ENCODE peak calls at places on chromosomes 6 and 20, in six cellular contexts. One of them, this sample, is unnamed. For H3K4me1, the result is how much of the 10 kb centered on the place peaks cover.

GRCh38 chr6:150134280-150134920 is 8.4 kb upstream of the PPP1R14C start:
- DNase-seq in IMR-90: no peak
- DNase-seq in H9: no peak
- DNase-seq in mesenchymal stem cell: no peak
- DNase-seq in H1: no peak
- DNase-seq in trophoblast cell: no peak
- DNase-seq in this sample: no peak

GRCh38 chr6:168162366-168162765 is 83.4 kb upstream of the FRMD1 start:
- DNase-seq in IMR-90: no peak
- DNase-seq in H9: no peak
- DNase-seq in mesenchymal stem cell: no peak
- DNase-seq in H1: no peak
- DNase-seq in trophoblast cell: peak
- DNase-seq in this sample: no peak

GRCh38 chr6:31142356-31142755 is 3.5 kb upstream of the PSORS1C2 start:
- DNase-seq in IMR-90: no peak
- DNase-seq in H9: no peak
- DNase-seq in mesenchymal stem cell: no peak
- DNase-seq in H1: no peak
- DNase-seq in trophoblast cell: no peak
- DNase-seq in this sample: no peak

GRCh38 chr6:35048631-35049083 is 92.5 kb downstream of the TCP11 start:
- DNase-seq in IMR-90: peak
- DNase-seq in H9: peak
- DNase-seq in mesenchymal stem cell: peak
- DNase-seq in H1: no peak
- DNase-seq in trophoblast cell: peak
- DNase-seq in this sample: no peak

GRCh38 chr6:39343461-39343870 is 21.0 kb upstream of the KCNK16 start:
- DNase-seq in IMR-90: no peak
- DNase-seq in H9: peak
- DNase-seq in mesenchymal stem cell: peak
- DNase-seq in H1: no peak
- DNase-seq in trophoblast cell: no peak
- DNase-seq in this sample: no peak

GRCh38 chr6:166957087-166957804 is 896 bp upstream of the RNASET2 start:
- DNase-seq in IMR-90: no peak
- DNase-seq in H9: peak
- DNase-seq in mesenchymal stem cell: peak
- DNase-seq in H1: peak
- DNase-seq in trophoblast cell: no peak
- DNase-seq in this sample: peak

GRCh38 chr6:170291271-170292110 is 613 bp upstream of the DLL1 start:
- DNase-seq in IMR-90: no peak
- DNase-seq in H9: peak
- DNase-seq in mesenchymal stem cell: no peak
- DNase-seq in H1: peak
- DNase-seq in trophoblast cell: peak
- DNase-seq in this sample: peak

GRCh38 chr20:37316116-37316774 is 26.8 kb downstream of the MANBAL start:
- DNase-seq in IMR-90: no peak
- DNase-seq in H9: no peak
- DNase-seq in mesenchymal stem cell: peak
- DNase-seq in H1: no peak
- DNase-seq in trophoblast cell: peak
- DNase-seq in this sample: no peak

GRCh38 chr6:44649365-44650025 is 262.0 kb downstream of the CDC5L start:
- DNase-seq in IMR-90: peak
- DNase-seq in H9: no peak
- DNase-seq in mesenchymal stem cell: no peak
- DNase-seq in H1: no peak
- DNase-seq in trophoblast cell: no peak
- DNase-seq in this sample: no peak

GRCh38 chr6:33577718-33578117 is 2.4 kb downstream of the BAK1 start:
- DNase-seq in IMR-90: no peak
- DNase-seq in H9: no peak
- DNase-seq in mesenchymal stem cell: no peak
- DNase-seq in H1: no peak
- DNase-seq in trophoblast cell: no peak
- DNase-seq in this sample: no peak

GRCh38 chr6:105886066-105886811 is 199.9 kb upstream of the PRDM1 start:
- DNase-seq in IMR-90: no peak
- DNase-seq in H9: no peak
- DNase-seq in mesenchymal stem cell: no peak
- DNase-seq in H1: no peak
- DNase-seq in trophoblast cell: no peak
- DNase-seq in this sample: no peak

GRCh38 chr6:105883966-105884365 is 202.2 kb upstream of the PRDM1 start:
- DNase-seq in IMR-90: no peak
- DNase-seq in H9: no peak
- DNase-seq in mesenchymal stem cell: no peak
- DNase-seq in H1: no peak
- DNase-seq in trophoblast cell: no peak
- DNase-seq in this sample: no peak

GRCh38 chr6:105884426-105884825 is 201.7 kb upstream of the PRDM1 start:
- DNase-seq in IMR-90: no peak
- DNase-seq in H9: no peak
- DNase-seq in mesenchymal stem cell: no peak
- DNase-seq in H1: no peak
- DNase-seq in trophoblast cell: no peak
- DNase-seq in this sample: no peak

GRCh38 chr6:105889902-105890301 is 196.2 kb upstream of the PRDM1 start:
- DNase-seq in IMR-90: no peak
- DNase-seq in H9: no peak
- DNase-seq in mesenchymal stem cell: no peak
- DNase-seq in H1: no peak
- DNase-seq in trophoblast cell: no peak
- DNase-seq in this sample: no peak

DNA sequence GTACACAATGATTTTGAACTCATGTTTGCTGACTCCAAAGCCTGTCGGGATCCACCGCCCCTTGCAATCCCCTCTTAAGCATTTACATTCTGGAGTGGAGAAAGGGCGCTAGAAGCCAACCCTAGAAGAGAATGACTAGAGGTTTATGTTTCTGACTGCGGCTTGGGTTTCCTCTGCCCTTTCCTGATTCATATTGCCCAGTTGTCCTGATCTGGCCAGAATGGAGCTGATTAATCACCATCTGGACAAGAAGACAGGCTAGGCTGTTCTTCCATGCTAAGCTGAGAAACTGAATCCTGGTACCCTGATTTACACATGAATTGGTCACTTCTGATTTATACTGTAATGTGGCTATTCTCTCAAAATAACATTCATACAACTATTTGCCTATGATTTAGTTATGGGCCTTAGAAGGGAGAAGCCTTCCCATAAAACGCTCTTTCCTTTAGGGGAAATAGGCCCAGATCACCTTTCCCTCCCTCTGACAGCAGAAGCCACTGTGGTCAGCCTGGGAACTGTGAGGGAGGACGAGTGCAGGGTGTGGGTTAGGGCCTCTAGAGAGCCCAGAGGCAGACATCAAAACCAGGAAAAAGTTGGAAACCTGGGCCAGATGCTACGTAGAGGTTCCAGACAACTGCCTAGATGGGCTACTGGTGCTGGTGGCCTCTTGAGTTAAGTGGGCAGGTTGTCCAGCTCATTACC is 199.2 kb upstream of the PRDM1 start:
- DNase-seq in IMR-90: no peak
- DNase-seq in H9: no peak
- DNase-seq in mesenchymal stem cell: no peak
- DNase-seq in H1: no peak
- DNase-seq in trophoblast cell: no peak
- DNase-seq in this sample: no peak
- H2AFZ ChIP-seq in IMR-90: no peak
- H2AFZ ChIP-seq in H9: no peak
- H2AFZ ChIP-seq in mesenchymal stem cell: no peak
- H2AFZ ChIP-seq in H1: no peak
- H2AFZ ChIP-seq in trophoblast cell: no peak
- H2AFZ ChIP-seq in this sample: no peak

DNA sequence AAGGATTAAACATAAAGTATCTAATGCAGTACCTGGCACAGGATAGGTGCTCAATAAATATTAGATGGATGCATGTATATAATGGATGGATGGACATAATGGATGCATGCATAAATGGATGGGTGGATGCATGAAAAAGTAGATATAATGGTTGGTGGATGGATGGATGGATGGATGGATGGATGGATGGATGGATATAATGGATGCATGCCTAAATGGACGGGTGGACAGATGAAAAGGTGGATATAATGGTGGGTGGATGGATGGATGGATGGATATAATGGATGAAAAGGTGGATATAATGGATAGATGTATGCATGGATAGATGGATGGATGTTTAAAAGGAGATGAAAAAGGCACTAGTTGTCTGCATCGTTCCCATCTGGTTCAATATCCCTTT is 26.0 kb downstream of the TFEB start:
- DNase-seq in IMR-90: no peak
- DNase-seq in H9: no peak
- DNase-seq in mesenchymal stem cell: no peak
- DNase-seq in H1: no peak
- DNase-seq in trophoblast cell: no peak
- DNase-seq in this sample: no peak
- H3K4me1 ChIP-seq in IMR-90: under half
- H3K4me1 ChIP-seq in H9: under half
- H3K4me1 ChIP-seq in mesenchymal stem cell: half or more
- H3K4me1 ChIP-seq in H1: under half
- H3K4me1 ChIP-seq in trophoblast cell: under half
- H3K4me1 ChIP-seq in this sample: under half

GRCh38 chr20:10641467-10641866 is 32.3 kb downstream of the JAG1 start:
- DNase-seq in IMR-90: no peak
- DNase-seq in H9: no peak
- DNase-seq in mesenchymal stem cell: no peak
- DNase-seq in H1: no peak
- DNase-seq in trophoblast cell: no peak
- DNase-seq in this sample: no peak
- H2AK5ac ChIP-seq in IMR-90: no peak
- H2AK5ac ChIP-seq in H9: no peak
- H2AK5ac ChIP-seq in mesenchymal stem cell: no peak
- H2AK5ac ChIP-seq in H1: no peak
- H2AK5ac ChIP-seq in trophoblast cell: no peak
- H2AK5ac ChIP-seq in this sample: no peak

GRCh38 chr6:157625111-157625510 is 197.9 kb upstream of the SNX9 start:
- DNase-seq in IMR-90: no peak
- DNase-seq in H9: no peak
- DNase-seq in mesenchymal stem cell: no peak
- DNase-seq in H1: no peak
- DNase-seq in trophoblast cell: no peak
- DNase-seq in this sample: no peak
- H2AFZ ChIP-seq in IMR-90: no peak
- H2AFZ ChIP-seq in H9: no peak
- H2AFZ ChIP-seq in mesenchymal stem cell: no peak
- H2AFZ ChIP-seq in H1: no peak
- H2AFZ ChIP-seq in trophoblast cell: no peak
- H2AFZ ChIP-seq in this sample: no peak

GRCh38 chr6:41002168-41002567 is 36.9 kb downstream of the UNC5CL start:
- DNase-seq in IMR-90: no peak
- DNase-seq in H9: no peak
- DNase-seq in mesenchymal stem cell: no peak
- DNase-seq in H1: no peak
- DNase-seq in trophoblast cell: no peak
- DNase-seq in this sample: no peak
- H3K4me1 ChIP-seq in IMR-90: under half
- H3K4me1 ChIP-seq in H9: under half
- H3K4me1 ChIP-seq in mesenchymal stem cell: under half
- H3K4me1 ChIP-seq in H1: under half
- H3K4me1 ChIP-seq in trophoblast cell: under half
- H3K4me1 ChIP-seq in this sample: under half

DNA sequence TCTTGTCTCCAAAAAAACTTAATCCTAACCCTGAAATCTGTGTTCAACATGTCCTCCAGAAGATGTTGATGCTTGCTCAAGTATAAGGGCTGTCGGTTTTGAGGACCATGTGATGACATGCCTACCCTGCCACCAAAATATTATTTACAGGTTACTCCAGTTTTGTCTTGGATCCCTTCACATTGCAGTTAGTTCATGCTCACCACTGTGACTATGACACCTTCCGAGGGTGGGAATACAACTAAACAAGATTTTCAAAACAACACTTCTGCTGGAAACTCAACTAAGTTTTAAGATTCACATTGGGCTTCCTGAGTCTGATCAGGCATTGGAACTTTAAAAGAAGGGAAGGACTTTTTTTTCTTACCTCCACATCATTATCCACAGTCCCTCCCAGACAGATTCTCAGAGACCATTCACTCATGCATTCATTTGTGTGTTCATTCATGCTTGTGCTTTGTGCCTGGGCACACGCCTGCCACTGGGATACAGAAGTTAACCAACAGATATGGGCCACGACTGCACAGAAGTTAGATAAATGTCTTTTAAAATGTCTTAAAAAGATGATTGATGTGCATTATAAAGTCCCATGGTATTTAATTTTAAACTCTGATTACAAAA is 118.7 kb upstream of the GJE1 start:
- DNase-seq in IMR-90: no peak
- DNase-seq in H9: no peak
- DNase-seq in mesenchymal stem cell: peak
- DNase-seq in H1: no peak
- DNase-seq in trophoblast cell: no peak
- DNase-seq in this sample: no peak
- H2AK5ac ChIP-seq in IMR-90: peak
- H2AK5ac ChIP-seq in H9: peak
- H2AK5ac ChIP-seq in mesenchymal stem cell: peak
- H2AK5ac ChIP-seq in H1: no peak
- H2AK5ac ChIP-seq in trophoblast cell: no peak
- H2AK5ac ChIP-seq in this sample: no peak

DNA sequence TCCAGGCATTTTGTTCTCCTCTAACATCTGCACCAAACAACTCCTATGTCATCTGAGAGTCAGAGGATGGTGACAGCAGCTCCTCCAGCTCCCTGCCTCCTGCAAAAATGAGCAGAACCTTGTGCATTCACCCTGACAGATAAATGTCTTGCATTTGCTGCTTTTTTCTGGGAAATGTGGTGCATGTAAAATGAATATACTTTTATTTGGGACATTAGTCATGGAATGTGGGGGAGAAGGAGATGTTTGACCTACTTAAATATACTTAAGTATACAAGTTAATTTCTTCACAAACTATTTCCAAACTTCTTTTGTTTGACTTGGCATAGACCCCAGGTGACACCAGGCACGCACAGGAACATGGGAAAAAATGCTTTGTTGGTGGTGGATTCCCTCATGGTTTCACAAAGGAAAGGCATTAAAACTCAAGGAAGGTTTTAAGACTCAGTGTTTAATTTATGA is 181.8 kb upstream of the MCHR2 start:
- DNase-seq in IMR-90: peak
- DNase-seq in H9: no peak
- DNase-seq in mesenchymal stem cell: peak
- DNase-seq in H1: no peak
- DNase-seq in trophoblast cell: peak
- DNase-seq in this sample: no peak
- H2AFZ ChIP-seq in IMR-90: peak
- H2AFZ ChIP-seq in H9: no peak
- H2AFZ ChIP-seq in mesenchymal stem cell: no peak
- H2AFZ ChIP-seq in H1: peak
- H2AFZ ChIP-seq in trophoblast cell: no peak
- H2AFZ ChIP-seq in this sample: peak